ENCODE peak calls at places on chromosomes 12 and 14, in six cellular contexts. V is Karpas-422; W is uterus; I is effector memory CD4-positive, alpha-beta T cell; M is IMR-90; C is GM23248. L is an unnamed sample.

GRCh38 chr12:121581681-121582439 is 1.0 kb upstream of the KDM2B start:
- DNase-seq in V (peak), W (no peak), I (no peak), M (peak), C (peak), L (peak)

GRCh38 chr14:98890556-98891340 is 381.2 kb downstream of the BCL11B start:
- DNase-seq in V (no peak), W (no peak), I (no peak), M (no peak), C (no peak), L (no peak)

GRCh38 chr14:68644101-68644500 is 148.8 kb downstream of the ZFP36L1 start:
- DNase-seq in V (no peak), W (no peak), I (no peak), M (no peak), C (no peak), L (no peak)

GRCh38 chr12:104414581-104415305 is 42.0 kb upstream of the CHST11 start:
- DNase-seq in V (no peak), W (no peak), I (no peak), M (no peak), C (no peak), L (no peak)

GRCh38 chr14:104510216-104510615 is 69.3 kb upstream of the C14orf180 start:
- DNase-seq in V (no peak), W (no peak), I (no peak), M (no peak), C (no peak), L (no peak)

GRCh38 chr12:65280306-65280705 is 1.8 kb downstream of the MSRB3 start:
- DNase-seq in V (no peak), W (no peak), I (no peak), M (peak), C (peak), L (no peak)

GRCh38 chr12:80892597-80893445 is 44.9 kb downstream of the LIN7A start:
- DNase-seq in V (no peak), W (no peak), I (no peak), M (no peak), C (peak), L (no peak)

GRCh38 chr12:47935196-47935595 is 28.2 kb upstream of the TMEM106C start:
- DNase-seq in V (no peak), W (peak), I (no peak), M (peak), C (peak), L (no peak)

GRCh38 chr12:115771065-115771464 is 506.4 kb downstream of the MED13L start:
- DNase-seq in V (peak), W (no peak), I (no peak), M (no peak), C (peak), L (no peak)

GRCh38 chr14:81455344-81455743 is 55.2 kb upstream of the STON2 start:
- DNase-seq in V (no peak), W (no peak), I (no peak), M (no peak), C (peak), L (no peak)

GRCh38 chr14:94390372-94391086 is 2.1 kb upstream of the SERPINA1 start:
- DNase-seq in V (no peak), W (no peak), I (no peak), M (no peak), C (no peak), L (no peak)

GRCh38 chr12:97385121-97385520 is 77.5 kb upstream of the RMST start:
- DNase-seq in V (no peak), W (no peak), I (no peak), M (no peak), C (no peak), L (no peak)

GRCh38 chr14:61433169-61433568 is 111.8 kb downstream of the PRKCH start:
- DNase-seq in V (no peak), W (no peak), I (no peak), M (peak), C (no peak), L (no peak)

GRCh38 chr14:24840204-24840893 is 206.4 kb upstream of the GZMB start:
- DNase-seq in V (no peak), W (no peak), I (no peak), M (no peak), C (no peak), L (no peak)

GRCh38 chr12:38919191-38919590 is 13.8 kb upstream of the CPNE8 start:
- DNase-seq in V (no peak), W (no peak), I (no peak), M (no peak), C (peak), L (no peak)

GRCh38 chr12:6451348-6452244 is at the start of gene TAPBPL:
- DNase-seq in V (peak), W (peak), I (peak), M (peak), C (peak), L (peak)

GRCh38 chr14:77542349-77543239 is 44.0 kb upstream of the ISM2 start:
- DNase-seq in V (no peak), W (no peak), I (no peak), M (no peak), C (no peak), L (no peak)

GRCh38 chr14:90399541-90400444 is 3.0 kb downstream of the CALM1 start:
- DNase-seq in V (peak), W (peak), I (peak), M (peak), C (peak), L (peak)

GRCh38 chr12:14618990-14619389 is 51.3 kb upstream of the PLBD1 start:
- DNase-seq in V (peak), W (no peak), I (no peak), M (peak), C (peak), L (no peak)

GRCh38 chr14:68084256-68084655 is 264.7 kb downstream of the RAD51B start:
- DNase-seq in V (no peak), W (no peak), I (no peak), M (peak), C (peak), L (no peak)

GRCh38 chr14:72830356-72830755 is 63.5 kb downstream of the DPF3 start:
- DNase-seq in V (no peak), W (no peak), I (no peak), M (no peak), C (no peak), L (no peak)

GRCh38 chr12:105231396-105231795 is 4.6 kb downstream of the APPL2 start:
- DNase-seq in V (no peak), W (no peak), I (no peak), M (no peak), C (no peak), L (no peak)

GRCh38 chr12:46701356-46701755 is 124.4 kb downstream of the SLC38A4 start:
- DNase-seq in V (no peak), W (no peak), I (no peak), M (no peak), C (no peak), L (no peak)
- H3K27ac ChIP-seq in V (no peak), W (no peak), I (no peak), M (no peak), C (no peak), L (no peak)

GRCh38 chr14:52551205-52551604 is 1.1 kb downstream of the TXNDC16 start:
- DNase-seq in V (peak), W (no peak), I (no peak), M (no peak), C (no peak), L (no peak)
- H3K27ac ChIP-seq in V (peak), W (no peak), I (no peak), M (no peak), C (no peak), L (peak)

GRCh38 chr12:107437954-107438353 is 247.6 kb upstream of the PWP1 start:
- DNase-seq in V (no peak), W (no peak), I (no peak), M (no peak), C (no peak), L (no peak)

GRCh38 chr12:107435072-107435471 is 250.5 kb upstream of the PWP1 start:
- DNase-seq in V (no peak), W (no peak), I (no peak), M (peak), C (no peak), L (no peak)

GRCh38 chr12:107435520-107435919 is 250.1 kb upstream of the PWP1 start:
- DNase-seq in V (no peak), W (no peak), I (no peak), M (no peak), C (peak), L (no peak)

GRCh38 chr12:107436376-107436775 is 249.2 kb upstream of the PWP1 start:
- DNase-seq in V (no peak), W (no peak), I (no peak), M (peak), C (peak), L (no peak)

GRCh38 chr12:107436836-107437235 is 248.8 kb upstream of the PWP1 start:
- DNase-seq in V (no peak), W (no peak), I (no peak), M (no peak), C (no peak), L (no peak)
- H3K27ac ChIP-seq in V (no peak), W (no peak), I (no peak), M (no peak), C (no peak), L (no peak)

DNA sequence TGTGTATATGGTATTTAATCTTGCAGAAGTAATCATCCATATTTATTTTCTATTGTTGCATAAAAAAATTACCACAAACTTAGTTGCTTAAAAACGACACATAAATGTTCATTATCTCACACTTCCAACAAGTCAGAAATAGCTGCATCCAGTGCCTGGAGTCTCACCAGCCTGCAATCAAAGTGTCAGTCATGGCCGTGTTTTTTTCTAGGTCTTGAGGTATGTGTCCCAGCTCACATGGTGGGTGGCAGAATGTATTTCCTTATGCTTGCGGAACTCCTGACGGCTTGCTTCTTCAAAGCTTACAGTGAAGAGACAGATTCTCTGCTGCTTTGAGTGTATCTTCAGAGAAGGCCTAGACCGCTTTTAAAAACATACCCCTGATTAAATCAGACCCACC is 670.2 kb upstream of the LMO3 start:
- DNase-seq in V (no peak), W (no peak), I (no peak), M (no peak), C (no peak), L (no peak)
- H3K27ac ChIP-seq in V (no peak), W (no peak), I (no peak), M (no peak), C (no peak), L (no peak)

GRCh38 chr12:96143392-96143791 is 50.8 kb upstream of the ELK3 start:
- DNase-seq in V (no peak), W (no peak), I (peak), M (no peak), C (no peak), L (peak)
- H3K27ac ChIP-seq in V (no peak), W (no peak), I (no peak), M (no peak), C (no peak), L (no peak)

GRCh38 chr14:55301722-55302121 is 30.5 kb downstream of the FBXO34 start:
- DNase-seq in V (peak), W (no peak), I (no peak), M (peak), C (peak), L (no peak)
- H3K27ac ChIP-seq in V (peak), W (no peak), I (no peak), M (no peak), C (no peak), L (no peak)

L was measured in CD4-positive, alpha-beta memory T cell.